ENCODE peak calls at places on chromosomes 3 and 15, in six cellular contexts. One of them, this sample, is unnamed.

GRCh38 chr3:104536715-104537114 is 830.0 kb upstream of the ALCAM start:
- DNase-seq in left lung: no peak
- DNase-seq in T-helper 9 cell: no peak
- DNase-seq in posterior cingulate gyrus: no peak
- DNase-seq in stimulated activated CD4-positive, alpha-beta T cell treated with anti-CD3 and anti-CD28 coated beads, Interleukin-4, amount 100 ng/mL, for 48 hours: no peak
- DNase-seq in endothelial cell: no peak
- DNase-seq in this sample: no peak

GRCh38 chr3:57169872-57170623 is 4.9 kb upstream of the IL17RD start:
- DNase-seq in left lung: peak
- DNase-seq in T-helper 9 cell: peak
- DNase-seq in posterior cingulate gyrus: peak
- DNase-seq in stimulated activated CD4-positive, alpha-beta T cell treated with anti-CD3 and anti-CD28 coated beads, Interleukin-4, amount 100 ng/mL, for 48 hours: peak
- DNase-seq in endothelial cell: peak
- DNase-seq in this sample: peak

GRCh38 chr3:37115451-37115850 is 58.9 kb downstream of the LRRFIP2 start:
- DNase-seq in left lung: no peak
- DNase-seq in T-helper 9 cell: no peak
- DNase-seq in posterior cingulate gyrus: no peak
- DNase-seq in stimulated activated CD4-positive, alpha-beta T cell treated with anti-CD3 and anti-CD28 coated beads, Interleukin-4, amount 100 ng/mL, for 48 hours: no peak
- DNase-seq in endothelial cell: no peak
- DNase-seq in this sample: no peak

GRCh38 chr15:84398763-84399701 is 163.5 kb downstream of the GOLGA6L4 start:
- DNase-seq in left lung: peak
- DNase-seq in T-helper 9 cell: no peak
- DNase-seq in posterior cingulate gyrus: no peak
- DNase-seq in stimulated activated CD4-positive, alpha-beta T cell treated with anti-CD3 and anti-CD28 coated beads, Interleukin-4, amount 100 ng/mL, for 48 hours: no peak
- DNase-seq in endothelial cell: no peak
- DNase-seq in this sample: no peak

GRCh38 chr3:181317521-181317920 is 328.0 kb upstream of the DNAJC19 start:
- DNase-seq in left lung: no peak
- DNase-seq in T-helper 9 cell: no peak
- DNase-seq in posterior cingulate gyrus: no peak
- DNase-seq in stimulated activated CD4-positive, alpha-beta T cell treated with anti-CD3 and anti-CD28 coated beads, Interleukin-4, amount 100 ng/mL, for 48 hours: no peak
- DNase-seq in endothelial cell: no peak
- DNase-seq in this sample: no peak

GRCh38 chr15:98948456-98948855 is 59.1 kb downstream of the PGPEP1L start:
- DNase-seq in left lung: no peak
- DNase-seq in T-helper 9 cell: no peak
- DNase-seq in posterior cingulate gyrus: no peak
- DNase-seq in stimulated activated CD4-positive, alpha-beta T cell treated with anti-CD3 and anti-CD28 coated beads, Interleukin-4, amount 100 ng/mL, for 48 hours: no peak
- DNase-seq in endothelial cell: no peak
- DNase-seq in this sample: no peak

GRCh38 chr15:29826908-29827307 is 4.6 kb upstream of the TJP1 start:
- DNase-seq in left lung: no peak
- DNase-seq in T-helper 9 cell: no peak
- DNase-seq in posterior cingulate gyrus: no peak
- DNase-seq in stimulated activated CD4-positive, alpha-beta T cell treated with anti-CD3 and anti-CD28 coated beads, Interleukin-4, amount 100 ng/mL, for 48 hours: no peak
- DNase-seq in endothelial cell: no peak
- DNase-seq in this sample: no peak

GRCh38 chr3:55407426-55407820 is 79.7 kb downstream of the WNT5A start:
- DNase-seq in left lung: no peak
- DNase-seq in T-helper 9 cell: no peak
- DNase-seq in posterior cingulate gyrus: no peak
- DNase-seq in stimulated activated CD4-positive, alpha-beta T cell treated with anti-CD3 and anti-CD28 coated beads, Interleukin-4, amount 100 ng/mL, for 48 hours: no peak
- DNase-seq in endothelial cell: no peak
- DNase-seq in this sample: no peak

GRCh38 chr3:2096196-2096595 is 2.5 kb upstream of the CNTN4 start:
- DNase-seq in left lung: no peak
- DNase-seq in T-helper 9 cell: no peak
- DNase-seq in posterior cingulate gyrus: peak
- DNase-seq in stimulated activated CD4-positive, alpha-beta T cell treated with anti-CD3 and anti-CD28 coated beads, Interleukin-4, amount 100 ng/mL, for 48 hours: no peak
- DNase-seq in endothelial cell: no peak
- DNase-seq in this sample: no peak

GRCh38 chr15:39362832-39363561 is 217.9 kb upstream of the THBS1 start:
- DNase-seq in left lung: no peak
- DNase-seq in T-helper 9 cell: no peak
- DNase-seq in posterior cingulate gyrus: no peak
- DNase-seq in stimulated activated CD4-positive, alpha-beta T cell treated with anti-CD3 and anti-CD28 coated beads, Interleukin-4, amount 100 ng/mL, for 48 hours: no peak
- DNase-seq in endothelial cell: no peak
- DNase-seq in this sample: no peak

GRCh38 chr3:12990781-12991480 is 82.3 kb downstream of the IQSEC1 start:
- DNase-seq in left lung: no peak
- DNase-seq in T-helper 9 cell: no peak
- DNase-seq in posterior cingulate gyrus: no peak
- DNase-seq in stimulated activated CD4-positive, alpha-beta T cell treated with anti-CD3 and anti-CD28 coated beads, Interleukin-4, amount 100 ng/mL, for 48 hours: no peak
- DNase-seq in endothelial cell: no peak
- DNase-seq in this sample: no peak

This sample was measured in hypothalamus.